ENCODE peak calls at places on chromosomes 7 and 10, in four cellular contexts. Q is AML-193, Y is breast epithelium, E is GF-D8. F is an unnamed sample.

GRCh38 chr7:128831178-128831993 is 1.2 kb downstream of the FLNC start:
- DNase-seq in Q (no peak), Y (no peak), E (no peak), F (peak; percentile 93)

GRCh38 chr7:24706211-24707165 is 50.8 kb downstream of the GSDME start:
- DNase-seq in Q (no peak), Y (no peak), E (no peak), F (no peak)

GRCh38 chr10:10878944-10879343 is 138.7 kb upstream of the CELF2 start:
- DNase-seq in Q (no peak), Y (no peak), E (no peak), F (no peak)

GRCh38 chr10:109343293-109343692 is 580.0 kb downstream of the XPNPEP1 start:
- DNase-seq in Q (no peak), Y (no peak), E (no peak), F (no peak)

GRCh38 chr10:60846173-60846572 is 67.9 kb downstream of the CDK1 start:
- DNase-seq in Q (no peak), Y (no peak), E (no peak), F (no peak)

GRCh38 chr10:126375926-126376554 is 12.2 kb downstream of the ADAM12 start:
- DNase-seq in Q (no peak), Y (no peak), E (no peak), F (no peak)

GRCh38 chr7:157250605-157251228 is 86.1 kb upstream of the DNAJB6 start:
- DNase-seq in Q (peak; percentile 64), Y (no peak), E (no peak), F (peak; percentile 83)

GRCh38 chr10:96470108-96470743 is 43.5 kb downstream of the TLL2 start:
- DNase-seq in Q (peak; percentile 13), Y (no peak), E (no peak), F (peak; percentile 60)

GRCh38 chr10:91564508-91564907 is 68.4 kb downstream of the PPP1R3C start:
- DNase-seq in Q (no peak), Y (no peak), E (no peak), F (no peak)